ENCODE peak calls at places on chromosome 21, in four cellular contexts. W is T1000, Q is H7, H is AML-193. X is an unnamed sample.

GRCh38 chr21:19850157-19850556 is 1148.1 kb upstream of the NCAM2 start:
- DNase-seq in H (no peak), W (no peak), Q (no peak), X (no peak)

GRCh38 chr21:35244514-35244913 is 195.4 kb upstream of the RUNX1 start:
- DNase-seq in H (no peak), W (no peak), Q (no peak), X (no peak)

GRCh38 chr21:41610042-41610839 is 102.3 kb upstream of the TMPRSS2 start:
- DNase-seq in H (peak; percentile 5), Q (peak; percentile 84), W (no peak), X (peak; percentile 87)

GRCh38 chr21:32956257-32956656 is 69.5 kb upstream of the OLIG2 start:
- DNase-seq in Q (no peak), H (no peak), W (no peak), X (no peak)

GRCh38 chr21:34639882-34640788 is 25.2 kb upstream of the RCAN1 start:
- DNase-seq in H (peak; percentile 6), W (no peak), Q (no peak), X (no peak)

GRCh38 chr21:34536820-34537219 is 24.8 kb upstream of the KCNE1 start:
- DNase-seq in W (no peak), H (no peak), Q (no peak), X (no peak)

GRCh38 chr21:20949884-20950283 is 48.3 kb upstream of the NCAM2 start:
- DNase-seq in Q (no peak), W (no peak), H (no peak), X (no peak)

GRCh38 chr21:21051109-21052055 is 53.2 kb downstream of the NCAM2 start:
- DNase-seq in H (peak; percentile 82), W (no peak), Q (no peak), X (no peak)

GRCh38 chr21:17003763-17004373 is 509.0 kb upstream of the CXADR start:
- DNase-seq in H (no peak), W (no peak), Q (no peak), X (no peak)

GRCh38 chr21:36965720-36966065 is 776 bp downstream of the HLCS start:
- DNase-seq in H (no peak), W (no peak), Q (no peak), X (no peak)

GRCh38 chr21:16587141-16587570 is 857.4 kb downstream of the USP25 start:
- DNase-seq in Q (no peak), W (no peak), H (no peak), X (no peak)

GRCh38 chr21:45499970-45500575 is 42.2 kb downstream of the SLC19A1 start:
- DNase-seq in H (no peak), W (no peak), Q (no peak), X (no peak)

GRCh38 chr21:38831526-38832467 is 26.1 kb downstream of the ETS2 start:
- DNase-seq in W (peak; percentile 64), H (peak; percentile 99), Q (no peak), X (peak; percentile 26)

GRCh38 chr21:39004776-39005605 is 178.3 kb downstream of the PSMG1 start:
- DNase-seq in H (peak; percentile 70), Q (peak; percentile 72), W (no peak), X (no peak)

GRCh38 chr21:39030127-39030884 is 152.9 kb downstream of the PSMG1 start:
- DNase-seq in W (no peak), H (no peak), Q (peak; percentile 87), X (peak; percentile 88)

GRCh38 chr21:14771587-14771986 is 225.5 kb upstream of the SAMSN1 start:
- DNase-seq in W (no peak), Q (no peak), H (peak; percentile 9), X (no peak)

GRCh38 chr21:28444567-28444966 is 548.1 kb downstream of the LTN1 start:
- DNase-seq in Q (no peak), W (no peak), H (no peak), X (no peak)

GRCh38 chr21:45637883-45638282 is 5.6 kb upstream of the PCBP3 start:
- DNase-seq in W (no peak), Q (peak; percentile 64), H (no peak), X (no peak)

GRCh38 chr21:18350216-18350615 is 53.4 kb downstream of the TMPRSS15 start:
- DNase-seq in H (no peak), Q (no peak), W (no peak), X (no peak)

GRCh38 chr21:44337428-44337827 is 1.8 kb downstream of the CFAP410 start:
- DNase-seq in W (no peak), H (no peak), Q (no peak), X (no peak)

GRCh38 chr21:37547615-37547975 is 181.0 kb downstream of the DYRK1A start:
- DNase-seq in Q (no peak), H (no peak), W (no peak), X (no peak)

GRCh38 chr21:15839026-15839425 is 109.2 kb downstream of the USP25 start:
- DNase-seq in H (no peak), W (no peak), Q (no peak), X (no peak)

GRCh38 chr21:45487891-45488600 is 54.2 kb downstream of the SLC19A1 start:
- DNase-seq in W (no peak), H (no peak), Q (no peak), X (no peak)

GRCh38 chr21:43973634-43973955 is 38.5 kb upstream of the TRAPPC10 start:
- DNase-seq in H (no peak), W (no peak), Q (peak; percentile 58), X (no peak)

GRCh38 chr21:23951251-23951650 is 1656.0 kb downstream of the MRPL39 start:
- DNase-seq in H (no peak), W (no peak), Q (no peak), X (no peak)

GRCh38 chr21:17736072-17736471 is 83.1 kb downstream of the C21orf91 start:
- DNase-seq in W (no peak), H (no peak), Q (no peak), X (no peak)

GRCh38 chr21:33775100-33775828 is 133.0 kb downstream of the ITSN1 start:
- DNase-seq in Q (no peak), H (no peak), W (no peak), X (no peak)

GRCh38 chr21:45248893-45249381 is 38.8 kb downstream of the POFUT2 start:
- DNase-seq in W (no peak), H (no peak), Q (peak; percentile 70), X (no peak)

GRCh38 chr21:32524010-32524719 is 61.2 kb downstream of the TCP10L start:
- DNase-seq in H (no peak), W (no peak), Q (peak; percentile 47), X (peak; percentile 12)

GRCh38 chr21:15164678-15165303 is 100.0 kb upstream of the NRIP1 start:
- DNase-seq in H (no peak), Q (no peak), W (no peak), X (no peak)

GRCh38 chr21:28521932-28522826 is 470.5 kb downstream of the LTN1 start:
- DNase-seq in W (no peak), H (no peak), Q (no peak), X (no peak)

GRCh38 chr21:37593015-37593414 is 226.4 kb downstream of the DYRK1A start:
- DNase-seq in H (no peak), Q (peak; percentile 66), W (no peak), X (peak; percentile 91)

GRCh38 chr21:41965447-41966340 is 11.9 kb upstream of the C2CD2 start:
- DNase-seq in H (no peak), W (no peak), Q (no peak), X (no peak)

GRCh38 chr21:36059823-36060158 is 535 bp downstream of the SETD4 start:
- DNase-seq in W (no peak), Q (no peak), H (peak; percentile 57), X (no peak)

GRCh38 chr21:25578070-25578961 is 29.0 kb downstream of the MRPL39 start:
- DNase-seq in H (no peak), W (no peak), Q (no peak), X (no peak)

GRCh38 chr21:37555672-37556261 is 189.2 kb downstream of the DYRK1A start:
- DNase-seq in H (no peak), W (no peak), Q (no peak), X (no peak)

GRCh38 chr21:14850394-14850793 is 214.4 kb downstream of the NRIP1 start:
- DNase-seq in Q (no peak), H (no peak), W (no peak), X (no peak)

GRCh38 chr21:34116569-34116968 is 43.2 kb downstream of the MRPS6 start:
- DNase-seq in Q (no peak), H (no peak), W (no peak), X (peak; percentile 25)

X was measured in ELF-1.